ENCODE peak calls at places on chromosome 1, in four cellular contexts. T, B, V and X are unnamed samples.

GRCh38 chr1:170205301-170205700 is 59.5 kb downstream of the NTMT2 start:
- DNase-seq in T (no peak), B (no peak), V (no peak), X (no peak)

GRCh38 chr1:228105996-228106799 is 2.9 kb downstream of the MRPL55 start:
- DNase-seq in T (no peak), B (no peak), V (no peak), X (no peak)

GRCh38 chr1:214123061-214123784 is 135.4 kb downstream of the PROX1 start:
- DNase-seq in T (peak; percentile 10), B (peak; percentile 57), V (no peak), X (no peak)

GRCh38 chr1:246187834-246188372 is 319.2 kb downstream of the SMYD3 start:
- DNase-seq in T (no peak), B (no peak), V (no peak), X (no peak)

GRCh38 chr1:150186789-150187559 is 37.3 kb downstream of the PLEKHO1 start:
- DNase-seq in T (no peak), B (no peak), V (no peak), X (no peak)

GRCh38 chr1:15167386-15167785 is 13.8 kb downstream of the TMEM51 start:
- DNase-seq in T (peak; percentile 57), B (no peak), V (no peak), X (no peak)

GRCh38 chr1:11650331-11650991 is 3.8 kb downstream of the FBXO2 start:
- DNase-seq in T (peak; percentile 13), B (peak; percentile 81), V (peak; percentile 89), X (peak; percentile 15)

GRCh38 chr1:39047374-39048229 is 21.5 kb downstream of the NDUFS5 start:
- DNase-seq in T (peak; percentile 34), B (no peak), V (peak; percentile 36), X (peak; percentile 51)

GRCh38 chr1:36702963-36703362 is 220.2 kb upstream of the CSF3R start:
- DNase-seq in T (no peak), B (no peak), V (no peak), X (no peak)

GRCh38 chr1:238681021-238681420 is 705.3 kb upstream of the CHRM3 start:
- DNase-seq in T (no peak), B (no peak), V (no peak), X (no peak)

GRCh38 chr1:205226868-205227583 is 720 bp upstream of the TMCC2 start:
- DNase-seq in T (no peak), B (no peak), V (no peak), X (no peak)

GRCh38 chr1:9135145-9135836 is 6.4 kb upstream of the GPR157 start:
- DNase-seq in T (no peak), B (no peak), V (no peak), X (no peak)

GRCh38 chr1:6099297-6099696 is 53.6 kb downstream of the KCNAB2 start:
- DNase-seq in T (no peak), B (no peak), V (peak; percentile 40), X (no peak)

GRCh38 chr1:181087400-181087901 is 1.0 kb upstream of the IER5 start:
- DNase-seq in T (no peak), B (no peak), V (no peak), X (no peak)

GRCh38 chr1:36349241-36349671 is 25.8 kb upstream of the EVA1B start:
- DNase-seq in T (no peak), B (no peak), V (no peak), X (no peak)

GRCh38 chr1:232980336-232980978 is 30.0 kb downstream of the NTPCR start:
- DNase-seq in T (no peak), B (peak; percentile 64), V (no peak), X (no peak)

GRCh38 chr1:32759997-32760623 is 57.0 kb downstream of the YARS1 start:
- DNase-seq in T (no peak), B (no peak), V (peak; percentile 96), X (no peak)

GRCh38 chr1:57411262-57411661 is 12.6 kb downstream of the DAB1 start:
- DNase-seq in T (no peak), B (no peak), V (no peak), X (no peak)

GRCh38 chr1:58352476-58353092 is 193.9 kb downstream of the OMA1 start:
- DNase-seq in T (no peak), B (no peak), V (no peak), X (no peak)

GRCh38 chr1:15663925-15664324 is 20.2 kb upstream of the PLEKHM2 start:
- DNase-seq in T (no peak), B (no peak), V (no peak), X (no peak)

GRCh38 chr1:53712276-53712675 is 26.7 kb downstream of the GLIS1 start:
- DNase-seq in T (no peak), B (no peak), V (no peak), X (no peak)

GRCh38 chr1:235817101-235817725 is 49.5 kb downstream of the LYST start:
- DNase-seq in T (no peak), B (no peak), V (no peak), X (no peak)

GRCh38 chr1:117174851-117175250 is 35.9 kb downstream of the VTCN1 start:
- DNase-seq in T (no peak), B (no peak), V (no peak), X (no peak)

GRCh38 chr1:26283226-26283853 is 3.5 kb downstream of the SH3BGRL3 start:
- DNase-seq in T (no peak), B (no peak), V (no peak), X (no peak)

GRCh38 chr1:162674018-162674608 is 41.8 kb downstream of the DDR2 start:
- DNase-seq in T (no peak), B (no peak), V (no peak), X (no peak)

GRCh38 chr1:106613861-106614260 is 442.6 kb upstream of the PRMT6 start:
- DNase-seq in T (no peak), B (no peak), V (no peak), X (no peak)

GRCh38 chr1:30144831-30145230 is 578.6 kb downstream of the MATN1 start:
- DNase-seq in T (no peak), B (no peak), V (no peak), X (no peak)

GRCh38 chr1:219771039-219771438 is 157.3 kb downstream of the SLC30A10 start:
- DNase-seq in T (peak; percentile 91), B (no peak), V (no peak), X (peak; percentile 75)

GRCh38 chr1:205591522-205592351 is 40.1 kb downstream of the ELK4 start:
- DNase-seq in T (no peak), B (peak; percentile 97), V (peak; percentile 89), X (peak; percentile 23)

GRCh38 chr1:39034114-39034654 is 8.0 kb downstream of the NDUFS5 start:
- DNase-seq in T (no peak), B (no peak), V (no peak), X (no peak)

GRCh38 chr1:231663211-231663792 is 36.7 kb downstream of the DISC1 start:
- DNase-seq in T (no peak), B (no peak), V (no peak), X (no peak)

GRCh38 chr1:160451119-160451858 is 50.9 kb downstream of the VANGL2 start:
- DNase-seq in T (no peak), B (no peak), V (no peak), X (no peak)

GRCh38 chr1:15195420-15196052 is 42.0 kb downstream of the TMEM51 start:
- DNase-seq in T (no peak), B (no peak), V (peak; percentile 17), X (no peak)

GRCh38 chr1:6004412-6005123 is 12.3 kb upstream of the NPHP4 start:
- DNase-seq in T (no peak), B (peak; percentile 33), V (peak; percentile 21), X (no peak)

GRCh38 chr1:67811816-67812215 is 21.5 kb downstream of the GNG12 start:
- DNase-seq in T (no peak), B (no peak), V (no peak), X (no peak)

GRCh38 chr1:28136636-28137613 is 39.6 kb downstream of the PTAFR start:
- DNase-seq in T (no peak), B (no peak), V (no peak), X (no peak)

GRCh38 chr1:148353461-148354283 is 129.4 kb downstream of the PPIAL4G start:
- DNase-seq in T (no peak), B (no peak), V (no peak), X (peak; percentile 52)

GRCh38 chr1:227125929-227126545 is 185.9 kb downstream of the COQ8A start:
- DNase-seq in T (no peak), B (no peak), V (no peak), X (no peak)

DNA sequence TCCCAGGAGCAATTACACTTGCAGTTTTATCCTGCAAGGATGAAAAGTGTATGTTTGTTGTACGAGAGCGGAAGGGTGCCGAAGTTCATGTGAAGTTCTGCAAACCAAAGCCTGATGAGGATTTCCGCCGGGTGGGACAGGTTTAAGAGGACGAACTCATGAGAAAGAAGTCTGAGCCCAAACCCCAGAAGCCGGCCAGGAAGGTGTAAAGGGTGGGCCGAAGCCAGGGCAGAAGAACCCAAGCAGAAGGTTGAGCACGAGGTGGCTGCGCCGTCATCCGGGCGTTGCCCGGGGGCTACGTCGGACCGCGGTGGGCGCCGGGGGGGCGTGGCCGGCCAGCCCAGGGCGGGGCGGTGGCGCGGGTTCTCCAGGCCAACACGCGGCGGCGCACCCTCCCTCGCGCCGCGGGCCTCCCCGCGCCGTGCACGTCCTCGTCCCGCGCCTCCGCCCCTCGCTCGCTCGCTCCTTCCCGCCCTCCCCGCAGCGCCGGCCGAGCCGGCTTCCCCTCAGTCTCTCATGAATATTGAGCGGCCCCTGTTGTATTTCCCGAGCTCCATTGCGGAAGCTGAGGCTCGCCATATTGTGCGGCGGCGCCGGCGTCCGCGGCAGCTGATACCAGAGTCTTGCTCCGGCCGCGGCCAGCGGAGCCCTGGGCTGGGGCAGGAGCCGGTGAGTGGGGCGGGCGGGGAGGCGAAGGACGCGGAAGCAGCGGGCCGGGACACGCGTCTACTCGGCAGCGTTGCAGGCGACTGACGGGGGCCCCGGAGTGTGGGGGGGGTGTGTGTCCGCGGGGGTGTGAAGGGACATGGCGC is at the start of gene RNF2:
- DNase-seq in T (peak; percentile 36), B (peak; percentile 86), V (peak; percentile 87), X (peak; percentile 25)
- TF ChIP-seq CTCF in T (no peak), B (no peak), V (no peak), X (no peak)

GRCh38 chr1:20233394-20233793 is 47.1 kb upstream of the PLA2G2C start:
- DNase-seq in T (no peak), B (no peak), V (no peak), X (no peak)
- TF ChIP-seq CTCF in T (peak; percentile 55), B (peak; percentile 13), V (no peak), X (peak; percentile 42)

DNA sequence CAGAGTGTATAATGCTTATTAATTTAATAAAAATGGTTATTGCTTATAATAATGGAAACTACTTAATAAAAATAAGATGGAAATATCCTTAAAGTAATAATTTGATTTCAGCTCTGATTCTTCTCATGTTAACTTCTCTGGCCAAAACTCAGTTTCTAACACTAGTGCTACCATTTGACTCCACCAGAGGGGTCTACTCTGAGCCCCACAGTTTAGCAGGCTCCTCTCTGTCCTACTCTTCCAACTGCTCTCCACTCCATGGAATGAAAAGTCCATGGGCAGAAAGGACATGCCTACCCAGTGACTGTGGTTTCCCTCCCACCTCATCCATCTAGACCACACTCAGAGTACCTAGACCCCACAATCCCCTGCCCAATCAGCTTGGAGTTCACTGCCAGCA is 489.1 kb upstream of the CAMK1G start:
- DNase-seq in T (no peak), B (no peak), V (no peak), X (no peak)
- TF ChIP-seq CTCF in T (no peak), B (peak; percentile 25), V (no peak), X (no peak)

GRCh38 chr1:998051-998821 is 1.7 kb downstream of the HES4 start:
- DNase-seq in T (no peak), B (peak; percentile 58), V (peak; percentile 56), X (no peak)
- TF ChIP-seq CTCF in T (no peak), B (peak; percentile 5), V (no peak), X (no peak)